ENCODE peak calls at places on chromosomes 12 and 14, in nine cellular contexts. Y is D341Med; Q is mucosa of gallbladder; H is A549; N is T-helper 1 cell; F is activated naive CD8-positive, alpha-beta T cell treated with anti-CD3 and anti-CD28 coated beads, Interleukin-2, amount 50 U/mL, for 24 hours; A is psoas muscle; B is occipital lobe; U is OCI-M1. G is an unnamed sample.

GRCh38 chr14:33850826-33851225 is 100.0 kb downstream of the EGLN3 start:
- DNase-seq in Y (no peak), Q (no peak), H (no peak), N (no peak), F (no peak), A (no peak), B (no peak), U (no peak), G (no peak)

GRCh38 chr12:108724054-108724889 is 7.0 kb downstream of the CORO1C start:
- DNase-seq in Y (no peak), Q (no peak), H (peak), N (no peak), F (no peak), A (no peak), B (no peak), U (peak), G (no peak)

GRCh38 chr14:38187475-38187874 is 20.2 kb upstream of the SSTR1 start:
- DNase-seq in Y (no peak), Q (no peak), H (no peak), N (no peak), F (no peak), A (no peak), B (no peak), U (no peak), G (no peak)

GRCh38 chr12:53324113-53324778 is 2.8 kb upstream of the AAAS start:
- DNase-seq in Y (no peak), Q (peak), H (no peak), N (peak), F (peak), A (no peak), B (no peak), U (peak), G (peak)

GRCh38 chr12:131094831-131095805 is 141.4 kb downstream of the ADGRD1 start:
- DNase-seq in Y (no peak), Q (no peak), H (no peak), N (no peak), F (no peak), A (no peak), B (no peak), U (no peak), G (no peak)

GRCh38 chr14:77991128-77991772 is 178.9 kb upstream of the NRXN3 start:
- DNase-seq in Y (no peak), Q (no peak), H (peak), N (no peak), F (no peak), A (no peak), B (no peak), U (peak), G (peak)

GRCh38 chr12:16526693-16527092 is 79.3 kb downstream of the LMO3 start:
- DNase-seq in Y (no peak), Q (no peak), H (peak), N (no peak), F (no peak), A (no peak), B (no peak), U (no peak), G (no peak)

GRCh38 chr14:80546056-80546854 is 335.0 kb upstream of the DIO2 start:
- DNase-seq in Y (no peak), Q (no peak), H (no peak), N (no peak), F (no peak), A (no peak), B (no peak), U (no peak), G (no peak)

GRCh38 chr14:53599221-53599945 is 357.2 kb downstream of the BMP4 start:
- DNase-seq in Y (no peak), Q (no peak), H (no peak), N (no peak), F (no peak), A (no peak), B (no peak), U (no peak), G (no peak)

GRCh38 chr14:64733321-64733720 is 29.1 kb downstream of the PLEKHG3 start:
- DNase-seq in Y (no peak), Q (no peak), H (no peak), N (no peak), F (no peak), A (no peak), B (no peak), U (no peak), G (no peak)

GRCh38 chr12:47124451-47124850 is 44.7 kb upstream of the AMIGO2 start:
- DNase-seq in Y (no peak), Q (no peak), H (no peak), N (no peak), F (no peak), A (no peak), B (no peak), U (peak), G (peak)

GRCh38 chr14:69592923-69593677 is 18.3 kb upstream of the SUSD6 start:
- DNase-seq in Y (peak), Q (peak), H (no peak), N (no peak), F (no peak), A (peak), B (peak), U (no peak), G (no peak)

GRCh38 chr12:110343921-110344555 is 59.5 kb downstream of the ANAPC7 start:
- DNase-seq in Y (no peak), Q (no peak), H (no peak), N (no peak), F (no peak), A (no peak), B (no peak), U (no peak), G (no peak)

GRCh38 chr12:30457621-30458289 is 237.9 kb downstream of the IPO8 start:
- DNase-seq in Y (no peak), Q (no peak), H (peak), N (no peak), F (no peak), A (no peak), B (no peak), U (peak), G (no peak)

GRCh38 chr12:1525858-1526257 is 68.5 kb downstream of the FBXL14 start:
- DNase-seq in Y (no peak), Q (no peak), H (no peak), N (no peak), F (no peak), A (no peak), B (no peak), U (no peak), G (no peak)

GRCh38 chr12:68446896-68447806 is 115.0 kb upstream of the MDM1 start:
- DNase-seq in Y (no peak), Q (no peak), H (no peak), N (no peak), F (no peak), A (no peak), B (no peak), U (peak), G (peak)

GRCh38 chr12:107749094-107749493 is 11.8 kb downstream of the PRDM4 start:
- DNase-seq in Y (no peak), Q (no peak), H (no peak), N (no peak), F (no peak), A (no peak), B (no peak), U (no peak), G (no peak)

GRCh38 chr12:92216092-92216491 is 70.4 kb upstream of the BTG1 start:
- DNase-seq in Y (no peak), Q (no peak), H (no peak), N (no peak), F (no peak), A (no peak), B (no peak), U (no peak), G (no peak)

GRCh38 chr14:54252072-54252730 is 144.6 kb upstream of the CDKN3 start:
- DNase-seq in Y (no peak), Q (no peak), H (peak), N (no peak), F (no peak), A (no peak), B (no peak), U (no peak), G (no peak)

GRCh38 chr12:18752280-18752920 is 14.5 kb downstream of the CAPZA3 start:
- DNase-seq in Y (peak), Q (peak), H (peak), N (no peak), F (no peak), A (no peak), B (no peak), U (peak), G (no peak)

GRCh38 chr14:91477388-91477787 is 32.7 kb downstream of the PPP4R3A start:
- DNase-seq in Y (no peak), Q (no peak), H (no peak), N (no peak), F (no peak), A (no peak), B (no peak), U (no peak), G (no peak)

GRCh38 chr12:111588010-111588409 is 11.1 kb downstream of the ATXN2 start:
- DNase-seq in Y (no peak), Q (no peak), H (no peak), N (no peak), F (no peak), A (no peak), B (no peak), U (no peak), G (no peak)

GRCh38 chr14:26765768-26766550 is 168.1 kb upstream of the NOVA1 start:
- DNase-seq in Y (no peak), Q (peak), H (peak), N (no peak), F (no peak), A (peak), B (no peak), U (no peak), G (no peak)

GRCh38 chr14:38578278-38578681 is 322.4 kb upstream of the CLEC14A start:
- DNase-seq in Y (no peak), Q (no peak), H (no peak), N (no peak), F (no peak), A (no peak), B (no peak), U (no peak), G (no peak)

GRCh38 chr12:6818246-6819006 is 3.2 kb upstream of the GPR162 start:
- DNase-seq in Y (no peak), Q (no peak), H (no peak), N (no peak), F (no peak), A (no peak), B (no peak), U (no peak), G (no peak)

GRCh38 chr12:5170894-5171293 is 127.2 kb downstream of the KCNA5 start:
- DNase-seq in Y (no peak), Q (no peak), H (no peak), N (no peak), F (no peak), A (no peak), B (no peak), U (no peak), G (no peak)

GRCh38 chr12:120962487-120963054 is 15.8 kb upstream of the HNF1A start:
- DNase-seq in Y (no peak), Q (no peak), H (no peak), N (no peak), F (no peak), A (no peak), B (no peak), U (no peak), G (no peak)

GRCh38 chr12:32947203-32947795 is 50.7 kb upstream of the PKP2 start:
- DNase-seq in Y (peak), Q (no peak), H (peak), N (no peak), F (no peak), A (no peak), B (no peak), U (peak), G (no peak)

GRCh38 chr12:52082026-52082667 is 2.6 kb downstream of the SMIM41 start:
- DNase-seq in Y (no peak), Q (no peak), H (no peak), N (no peak), F (no peak), A (peak), B (no peak), U (no peak), G (no peak)

GRCh38 chr12:114864688-114865685 is 181.0 kb upstream of the TBX3 start:
- DNase-seq in Y (no peak), Q (no peak), H (no peak), N (no peak), F (no peak), A (no peak), B (no peak), U (no peak), G (no peak)

GRCh38 chr14:31411218-31411727 is 9.1 kb downstream of the HEATR5A start:
- DNase-seq in Y (no peak), Q (no peak), H (no peak), N (no peak), F (no peak), A (no peak), B (no peak), U (peak), G (no peak)

GRCh38 chr14:76995279-76996035 is 33.1 kb downstream of the IRF2BPL start:
- DNase-seq in Y (no peak), Q (no peak), H (no peak), N (no peak), F (peak), A (no peak), B (no peak), U (no peak), G (no peak)

GRCh38 chr14:22850944-22851790 is 14.8 kb downstream of the MMP14 start:
- DNase-seq in Y (no peak), Q (peak), H (no peak), N (no peak), F (peak), A (peak), B (peak), U (no peak), G (no peak)

GRCh38 chr12:48592591-48593086 is 22.8 kb upstream of the LALBA start:
- DNase-seq in Y (no peak), Q (no peak), H (no peak), N (no peak), F (no peak), A (no peak), B (no peak), U (peak), G (no peak)

GRCh38 chr14:80965041-80965440 is 9.6 kb downstream of the TSHR start:
- DNase-seq in Y (no peak), Q (no peak), H (no peak), N (no peak), F (no peak), A (no peak), B (no peak), U (no peak), G (no peak)

GRCh38 chr12:88578821-88579518 is 1.3 kb downstream of the KITLG start:
- DNase-seq in Y (peak), Q (no peak), H (peak), N (no peak), F (no peak), A (peak), B (no peak), U (peak), G (peak)

GRCh38 chr12:43111608-43112007 is 440.4 kb downstream of the ADAMTS20 start:
- DNase-seq in Y (no peak), Q (no peak), H (no peak), N (no peak), F (no peak), A (no peak), B (no peak), U (peak), G (peak)

G was measured in erythroblast.